ENCODE peak calls at places on chromosomes 2 and 18, in ten cellular contexts. B is frontal cortex; Q is heart left ventricle; R is NCI-H1092; X is activated CD8-positive, alpha-beta memory T cell treated with anti-CD3 and anti-CD28 coated beads for 1 hour; C is NAMALWA; T is HS-5; V is right cardiac atrium; Y is KBM-7; U is endothelial cell. O is an unnamed sample.

GRCh38 chr2:221377061-221377460 is 195.0 kb downstream of the EPHA4 start:
- DNase-seq in B (no peak), Q (no peak), R (no peak), X (no peak), C (no peak), T (no peak), V (no peak), Y (no peak), U (no peak), O (no peak)

GRCh38 chr2:26887142-26887541 is 39.2 kb downstream of the DPYSL5 start:
- DNase-seq in B (no peak), Q (no peak), R (no peak), X (no peak), C (peak; percentile 17), T (no peak), V (peak; percentile 66), Y (peak; percentile 74), U (no peak), O (no peak)

GRCh38 chr2:32656069-32656468 is 28.2 kb downstream of the TTC27 start:
- DNase-seq in B (no peak), Q (no peak), R (no peak), X (no peak), C (no peak), T (no peak), V (no peak), Y (no peak), U (no peak), O (no peak)

GRCh38 chr2:46615555-46616487 is 136.5 kb downstream of the TMEM247 start:
- DNase-seq in B (peak; percentile 29), Q (no peak), R (peak; percentile 8), X (no peak), C (no peak), T (no peak), V (no peak), Y (peak; percentile 67), U (peak; percentile 14), O (peak; percentile 35)

GRCh38 chr2:47232738-47233415 is 77.8 kb upstream of the STPG4 start:
- DNase-seq in B (no peak), Q (no peak), R (no peak), X (no peak), C (no peak), T (no peak), V (no peak), Y (no peak), U (no peak), O (no peak)

GRCh38 chr2:16196687-16197503 is 256.5 kb downstream of the MYCN start:
- DNase-seq in B (no peak), Q (no peak), R (no peak), X (no peak), C (no peak), T (no peak), V (no peak), Y (no peak), U (no peak), O (no peak)

GRCh38 chr2:215573495-215573894 is 137.6 kb upstream of the FN1 start:
- DNase-seq in B (no peak), Q (no peak), R (no peak), X (no peak), C (no peak), T (no peak), V (no peak), Y (no peak), U (no peak), O (no peak)

GRCh38 chr18:33833847-33834246 is 255.8 kb downstream of the ASXL3 start:
- DNase-seq in B (no peak), Q (no peak), R (no peak), X (no peak), C (peak; percentile 52), T (no peak), V (no peak), Y (no peak), U (no peak), O (no peak)

GRCh38 chr2:230418341-230419016 is 2.5 kb downstream of the SP100 start:
- DNase-seq in B (no peak), Q (no peak), R (no peak), X (no peak), C (no peak), T (peak; percentile 67), V (no peak), Y (peak; percentile 24), U (no peak), O (peak; percentile 88)

GRCh38 chr2:101327863-101328394 is 19.4 kb upstream of the RNF149 start:
- DNase-seq in B (no peak), Q (no peak), R (no peak), X (no peak), C (no peak), T (no peak), V (no peak), Y (no peak), U (no peak), O (no peak)

GRCh38 chr2:34475141-34475540 is 876.0 kb upstream of the FAM98A start:
- DNase-seq in B (no peak), Q (no peak), R (no peak), X (no peak), C (no peak), T (no peak), V (no peak), Y (no peak), U (no peak), O (no peak)

O was measured in ELR.